ENCODE peak calls at places on chromosomes 13 and 19, in six cellular contexts. E is right atrium auricular region, M is breast epithelium, B is GM23248, G is heart left ventricle, W is ascending aorta. F is an unnamed sample.

GRCh38 chr19:2983351-2984195 is 6.2 kb downstream of the TLE6 start:
- DNase-seq in E (peak), M (no peak), B (peak), G (peak), W (peak), F (peak)

GRCh38 chr19:42313096-42313839 is at the start of gene TMEM145:
- DNase-seq in E (no peak), M (no peak), B (peak), G (no peak), W (no peak), F (peak)

GRCh38 chr19:46372901-46373572 is 26.1 kb downstream of the PPP5C start:
- DNase-seq in E (no peak), M (peak), B (peak), G (no peak), W (no peak), F (peak)

GRCh38 chr19:56613639-56614038 is 18.5 kb downstream of the ZNF71 start:
- DNase-seq in E (no peak), M (no peak), B (peak), G (no peak), W (no peak), F (no peak)

GRCh38 chr13:46964789-46965527 is 68.1 kb upstream of the HTR2A start:
- DNase-seq in E (no peak), M (no peak), B (peak), G (no peak), W (no peak), F (no peak)

GRCh38 chr13:77310579-77311279 is 16.2 kb downstream of the MYCBP2 start:
- DNase-seq in E (no peak), M (no peak), B (peak), G (no peak), W (no peak), F (peak)

GRCh38 chr13:80245162-80245733 is 95.7 kb downstream of the SPRY2 start:
- DNase-seq in E (no peak), M (no peak), B (no peak), G (no peak), W (no peak), F (no peak)

GRCh38 chr13:100214886-100215285 is 126.0 kb downstream of the PCCA start:
- DNase-seq in E (no peak), M (no peak), B (peak), G (no peak), W (no peak), F (no peak)

GRCh38 chr13:113647351-113648217 is 10.4 kb downstream of the ATP4B start:
- DNase-seq in E (peak), M (peak), B (peak), G (peak), W (peak), F (peak)

GRCh38 chr19:1104452-1105216 is 840 bp downstream of the GPX4 start:
- DNase-seq in E (no peak), M (peak), B (peak), G (peak), W (no peak), F (peak)

GRCh38 chr19:12996542-12997094 is 1.3 kb downstream of the NFIX start:
- DNase-seq in E (no peak), M (no peak), B (peak), G (no peak), W (no peak), F (peak)

GRCh38 chr13:40651866-40652587 is 14.4 kb downstream of the FOXO1 start:
- DNase-seq in E (no peak), M (no peak), B (no peak), G (no peak), W (no peak), F (no peak)

GRCh38 chr13:110390572-110390971 is 83.5 kb downstream of the COL4A2 start:
- DNase-seq in E (no peak), M (no peak), B (peak), G (no peak), W (no peak), F (no peak)

GRCh38 chr19:6802336-6803035 is 30.0 kb downstream of the VAV1 start:
- DNase-seq in E (peak), M (no peak), B (no peak), G (peak), W (peak), F (peak)

GRCh38 chr19:45790942-45791341 is 1.7 kb downstream of the DMWD start:
- DNase-seq in E (no peak), M (no peak), B (no peak), G (no peak), W (no peak), F (no peak)

GRCh38 chr13:63773476-63773875 is 2357.8 kb upstream of the PCDH20 start:
- DNase-seq in E (no peak), M (no peak), B (no peak), G (no peak), W (no peak), F (no peak)

GRCh38 chr19:5331790-5332189 is 8.8 kb downstream of the PTPRS start:
- DNase-seq in E (no peak), M (no peak), B (no peak), G (no peak), W (no peak), F (no peak)

GRCh38 chr19:9865732-9866627 is 30.9 kb downstream of the PIN1 start:
- DNase-seq in E (no peak), M (no peak), B (no peak), G (no peak), W (no peak), F (no peak)

GRCh38 chr13:41565221-41565620 is 107.9 kb downstream of the RGCC start:
- DNase-seq in E (no peak), M (no peak), B (peak), G (no peak), W (no peak), F (peak)

GRCh38 chr19:3770136-3771032 is 1.6 kb downstream of the RAX2 start:
- DNase-seq in E (no peak), M (no peak), B (no peak), G (no peak), W (no peak), F (no peak)

GRCh38 chr13:94063096-94063495 is 416.4 kb downstream of the DCT start:
- DNase-seq in E (no peak), M (no peak), B (peak), G (no peak), W (no peak), F (no peak)

GRCh38 chr19:45117167-45117594 is 24.2 kb downstream of the PPP1R37 start:
- DNase-seq in E (no peak), M (no peak), B (peak), G (no peak), W (no peak), F (no peak)

GRCh38 chr13:30526612-30527217 is 61.0 kb upstream of the HMGB1 start:
- DNase-seq in E (no peak), M (no peak), B (no peak), G (no peak), W (no peak), F (no peak)

GRCh38 chr13:111011899-111012298 is 97.0 kb upstream of the ANKRD10 start:
- DNase-seq in E (no peak), M (no peak), B (peak), G (peak), W (no peak), F (no peak)

GRCh38 chr19:30669329-30670010 is 297.3 kb downstream of the ZNF536 start:
- DNase-seq in E (no peak), M (peak), B (peak), G (peak), W (no peak), F (peak)

GRCh38 chr19:1295169-1296012 is 9.7 kb downstream of the EFNA2 start:
- DNase-seq in E (no peak), M (no peak), B (peak), G (no peak), W (no peak), F (no peak)

DNA sequence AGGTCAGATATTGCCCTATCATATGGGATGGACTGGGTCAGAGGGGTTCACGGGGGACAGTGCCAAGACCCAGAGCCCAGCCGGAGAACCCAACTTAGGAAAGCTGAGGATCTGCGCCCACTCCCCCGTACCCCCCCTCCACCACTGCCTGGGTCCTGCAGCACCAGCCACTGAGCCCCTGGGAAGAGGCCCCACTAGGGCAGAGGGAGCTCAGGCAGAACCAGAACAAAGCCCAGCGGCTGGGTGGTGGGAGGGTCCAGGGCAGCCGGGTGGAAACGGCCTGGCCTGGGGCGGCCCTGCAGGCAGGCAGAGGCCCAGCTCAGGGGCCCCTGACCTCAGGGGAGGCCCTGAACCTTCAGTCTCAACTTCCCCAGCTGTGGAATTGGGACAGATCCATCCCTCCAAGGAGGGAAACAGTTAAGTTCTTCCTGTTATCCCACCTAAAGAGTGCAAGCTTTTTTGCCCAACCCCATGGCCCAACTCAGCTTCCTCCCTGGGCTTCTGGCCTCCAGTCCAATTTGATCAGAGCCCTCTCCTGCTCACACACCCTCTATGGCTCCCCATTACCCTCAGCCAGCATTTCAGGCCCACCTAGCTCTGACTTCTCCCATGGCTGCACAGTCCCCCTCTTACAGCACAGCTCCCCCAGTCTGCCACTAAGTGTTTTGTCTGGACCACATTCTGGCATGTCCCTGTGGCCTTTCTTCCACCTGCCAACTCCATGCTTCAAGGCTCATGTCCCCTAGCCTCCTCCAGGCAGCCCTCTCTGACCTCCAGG is 3.1 kb downstream of the NR2F6 start:
- DNase-seq in E (no peak), M (no peak), B (no peak), G (no peak), W (no peak), F (no peak)
- H3K4me3 ChIP-seq in E (no peak), M (peak), B (peak), G (no peak), W (peak), F (no peak)

DNA sequence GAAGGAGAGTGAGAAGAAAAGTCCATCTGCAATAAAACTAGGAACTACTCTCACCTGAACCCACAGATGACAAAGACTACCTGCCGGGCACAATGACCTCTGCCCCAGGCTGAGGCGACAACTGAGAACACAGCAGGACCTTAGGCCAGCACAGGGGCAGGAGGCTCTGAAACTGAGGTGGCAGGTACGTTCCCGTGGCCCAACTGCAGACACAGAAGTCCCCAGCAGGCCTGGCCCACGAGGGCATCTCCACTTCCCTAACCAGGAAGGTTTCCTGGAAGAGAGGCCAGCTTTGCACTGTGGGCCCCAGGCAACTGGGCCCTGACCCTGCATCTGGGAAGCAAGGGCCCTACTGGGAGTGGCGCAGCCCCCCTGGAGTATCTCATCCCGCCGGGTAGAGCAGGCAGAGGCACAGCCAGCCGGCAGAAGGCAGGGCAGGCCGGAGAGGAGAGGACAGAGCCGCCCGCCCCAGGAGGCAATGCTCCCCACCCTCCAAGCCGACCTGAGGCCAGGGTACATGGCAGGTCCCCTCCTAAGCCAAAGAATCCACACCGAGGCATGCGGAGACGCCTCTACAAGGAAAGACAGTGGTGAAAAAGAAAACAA is 32.7 kb downstream of the STK24 start:
- DNase-seq in E (no peak), M (no peak), B (no peak), G (no peak), W (no peak), F (no peak)
- H3K4me3 ChIP-seq in E (no peak), M (peak), B (no peak), G (no peak), W (no peak), F (no peak)

GRCh38 chr19:18648971-18649310 is 12.1 kb downstream of the KLHL26 start:
- DNase-seq in E (peak), M (no peak), B (no peak), G (no peak), W (no peak), F (no peak)
- H3K4me3 ChIP-seq in E (peak), M (peak), B (no peak), G (peak), W (peak), F (no peak)

GRCh38 chr13:106114981-106115554 is 420.4 kb downstream of the EFNB2 start:
- DNase-seq in E (no peak), M (no peak), B (peak), G (no peak), W (no peak), F (peak)
- H3K4me3 ChIP-seq in E (no peak), M (no peak), B (no peak), G (no peak), W (no peak), F (no peak)

GRCh38 chr19:7941895-7942596 is 1.4 kb downstream of the TIMM44 start:
- DNase-seq in E (no peak), M (no peak), B (no peak), G (no peak), W (no peak), F (no peak)
- H3K4me3 ChIP-seq in E (peak), M (peak), B (peak), G (peak), W (peak), F (no peak)